ENCODE peak calls at places on chromosome 2, in five cellular contexts. K is upper lobe of left lung, M is hepatocyte, I is colonic mucosa, J is GM23338. A is an unnamed sample.

GRCh38 chr2:119943058-119943457 is 69.8 kb upstream of the EPB41L5 start:
- DNase-seq in M (no peak), I (no peak), K (no peak), J (no peak), A (no peak)

GRCh38 chr2:240868286-240869108 is at the start of gene AGXT:
- DNase-seq in M (peak; percentile 52), I (peak; percentile 76), J (no peak), K (peak; percentile 48), A (no peak)

GRCh38 chr2:234412726-234413125 is 84.2 kb downstream of the ARL4C start:
- DNase-seq in K (no peak), M (no peak), I (peak; percentile 33), J (no peak), A (no peak)

GRCh38 chr2:75586971-75587370 is 26.2 kb upstream of the EVA1A start:
- DNase-seq in K (no peak), J (no peak), M (no peak), I (no peak), A (no peak)

GRCh38 chr2:147989809-147990403 is 30.6 kb downstream of the ORC4 start:
- DNase-seq in M (peak; percentile 53), J (peak; percentile 78), K (no peak), I (no peak), A (no peak)

GRCh38 chr2:201144101-201145051 is 28.4 kb downstream of the CFLAR start:
- DNase-seq in K (no peak), I (no peak), J (no peak), M (peak; percentile 50), A (no peak)

GRCh38 chr2:7450188-7451156 is 533.3 kb downstream of the RNF144A start:
- DNase-seq in M (no peak), K (no peak), I (no peak), J (no peak), A (no peak)

GRCh38 chr2:206011795-206012194 is 74.2 kb downstream of the INO80D start:
- DNase-seq in M (no peak), K (no peak), J (no peak), I (no peak), A (no peak)

GRCh38 chr2:85924522-85924921 is 35.7 kb upstream of the ST3GAL5 start:
- DNase-seq in J (no peak), I (peak; percentile 30), K (no peak), M (peak; percentile 55), A (no peak)

GRCh38 chr2:30235859-30236535 is 4.7 kb downstream of the LBH start:
- DNase-seq in I (no peak), M (no peak), K (no peak), J (no peak), A (no peak)

GRCh38 chr2:133747965-133748700 is 179.9 kb upstream of the NCKAP5 start:
- DNase-seq in I (no peak), J (no peak), K (no peak), M (no peak), A (no peak)

GRCh38 chr2:68088950-68089349 is 26.1 kb upstream of the C1D start:
- DNase-seq in I (no peak), J (no peak), K (no peak), M (no peak), A (no peak)

GRCh38 chr2:74516070-74516633 is 1.9 kb downstream of the TLX2 start:
- DNase-seq in K (peak; percentile 92), J (peak; percentile 95), I (peak; percentile 77), M (peak; percentile 53), A (no peak)

GRCh38 chr2:19890104-19890503 is 11.7 kb downstream of the TTC32 start:
- DNase-seq in J (no peak), I (no peak), K (no peak), M (no peak), A (no peak)

GRCh38 chr2:27053776-27054175 is 2.3 kb downstream of the AGBL5 start:
- DNase-seq in I (no peak), J (no peak), K (no peak), M (no peak), A (no peak)

GRCh38 chr2:24469148-24469547 is 21.9 kb upstream of the NCOA1 start:
- DNase-seq in K (no peak), M (no peak), J (no peak), I (no peak), A (no peak)

GRCh38 chr2:181037922-181038321 is 57.5 kb downstream of the UBE2E3 start:
- DNase-seq in K (no peak), I (no peak), M (no peak), J (no peak), A (no peak)

GRCh38 chr2:46487667-46488333 is 8.4 kb downstream of the TMEM247 start:
- DNase-seq in J (peak; percentile 14), K (no peak), I (peak; percentile 52), M (no peak), A (no peak)

GRCh38 chr2:105179469-105180372 is 61.8 kb upstream of the GPR45 start:
- DNase-seq in M (peak; percentile 50), I (peak; percentile 77), K (no peak), J (peak; percentile 68), A (peak; percentile 53)

GRCh38 chr2:10884530-10885478 is 26.9 kb upstream of the KCNF1 start:
- DNase-seq in J (no peak), K (no peak), I (no peak), M (no peak), A (no peak)

GRCh38 chr2:156937430-156937829 is 320.1 kb upstream of the GALNT5 start:
- DNase-seq in K (no peak), I (no peak), M (no peak), J (no peak), A (no peak)

GRCh38 chr2:52886556-52886955 is 881.0 kb upstream of the CHAC2 start:
- DNase-seq in I (no peak), M (no peak), J (no peak), K (no peak), A (no peak)

GRCh38 chr2:50547521-50547920 is 484.4 kb downstream of the NRXN1 start:
- DNase-seq in K (no peak), M (no peak), I (no peak), J (no peak), A (no peak)

GRCh38 chr2:145094353-145094752 is 574.4 kb upstream of the ZEB2 start:
- DNase-seq in M (no peak), J (no peak), K (no peak), I (no peak), A (no peak)

GRCh38 chr2:102480273-102480672 is 7.2 kb downstream of the SLC9A4 start:
- DNase-seq in I (no peak), J (no peak), M (no peak), K (no peak), A (no peak)

GRCh38 chr2:1591978-1592907 is 152.1 kb downstream of the PXDN start:
- DNase-seq in M (peak; percentile 77), J (peak; percentile 93), I (peak; percentile 68), K (peak; percentile 86), A (peak; percentile 79)

GRCh38 chr2:225272173-225272572 is 127.3 kb upstream of the NYAP2 start:
- DNase-seq in M (peak; percentile 15), J (no peak), K (no peak), I (no peak), A (no peak)

GRCh38 chr2:197092431-197092830 is 165.9 kb upstream of the PGAP1 start:
- DNase-seq in M (peak; percentile 45), J (no peak), I (peak; percentile 26), K (no peak), A (peak; percentile 45)

GRCh38 chr2:172430027-172430426 is 2.6 kb downstream of the ITGA6 start:
- DNase-seq in M (no peak), J (no peak), I (no peak), K (no peak), A (no peak)
- H3K4me1 ChIP-seq in M (peaks cover 12% of the 10 kb centered on the region), J (peaks cover 76% of the 10 kb centered on the region), I (peaks cover 15% of the 10 kb centered on the region), K (peaks cover 28% of the 10 kb centered on the region), A (no peaks in the 10 kb centered on the region)

GRCh38 chr2:16624419-16624745 is 41.3 kb downstream of the CYRIA start:
- DNase-seq in M (no peak), J (no peak), K (no peak), I (no peak), A (no peak)
- H3K4me3 ChIP-seq in M (no peak overlapping the region), J (no peak overlapping the region), K (no peak overlapping the region), I (no peak overlapping the region), A (no peak overlapping the region)

GRCh38 chr2:164697688-164698290 is 76.5 kb upstream of the GRB14 start:
- DNase-seq in J (peak; percentile 73), K (no peak), I (no peak), M (peak; percentile 31), A (no peak)
- TF ChIP-seq CTCF in J (peak; percentile 76), K (peak; percentile 37), I (peak; percentile 38), M (peak; percentile 54), A (peak; percentile 52)

GRCh38 chr2:118554616-118555015 is 292.8 kb downstream of the EN1 start:
- DNase-seq in J (no peak), K (no peak), I (no peak), M (no peak), A (no peak)

GRCh38 chr2:118557016-118557415 is 290.4 kb downstream of the EN1 start:
- DNase-seq in J (no peak), M (no peak), K (no peak), I (no peak), A (no peak)

DNA sequence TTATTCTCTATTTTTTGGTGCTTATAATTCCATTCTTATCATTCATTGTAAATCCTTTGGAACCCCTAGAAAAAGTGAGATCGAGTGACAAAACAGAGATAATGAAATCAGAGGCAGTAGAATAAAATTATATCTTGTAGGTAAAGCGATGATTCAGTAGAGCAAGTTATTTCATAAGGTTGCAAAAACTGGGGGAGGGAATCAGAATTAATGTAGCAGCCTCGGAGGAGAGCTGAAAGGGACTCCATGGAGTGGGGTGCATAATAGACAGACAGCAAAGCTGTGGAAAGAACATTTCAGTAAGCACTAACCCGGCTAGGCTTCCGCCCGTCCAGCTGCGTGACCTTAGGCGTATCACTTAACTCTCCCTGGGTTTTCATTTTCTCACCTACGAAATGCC is 289.7 kb downstream of the EN1 start:
- DNase-seq in J (no peak), K (no peak), I (no peak), M (no peak), A (no peak)
- H3K4me1 ChIP-seq in J (no peaks in the 10 kb centered on the region), K (no peaks in the 10 kb centered on the region), I (no peaks in the 10 kb centered on the region), M (no peaks in the 10 kb centered on the region), A (no peaks in the 10 kb centered on the region)

DNA sequence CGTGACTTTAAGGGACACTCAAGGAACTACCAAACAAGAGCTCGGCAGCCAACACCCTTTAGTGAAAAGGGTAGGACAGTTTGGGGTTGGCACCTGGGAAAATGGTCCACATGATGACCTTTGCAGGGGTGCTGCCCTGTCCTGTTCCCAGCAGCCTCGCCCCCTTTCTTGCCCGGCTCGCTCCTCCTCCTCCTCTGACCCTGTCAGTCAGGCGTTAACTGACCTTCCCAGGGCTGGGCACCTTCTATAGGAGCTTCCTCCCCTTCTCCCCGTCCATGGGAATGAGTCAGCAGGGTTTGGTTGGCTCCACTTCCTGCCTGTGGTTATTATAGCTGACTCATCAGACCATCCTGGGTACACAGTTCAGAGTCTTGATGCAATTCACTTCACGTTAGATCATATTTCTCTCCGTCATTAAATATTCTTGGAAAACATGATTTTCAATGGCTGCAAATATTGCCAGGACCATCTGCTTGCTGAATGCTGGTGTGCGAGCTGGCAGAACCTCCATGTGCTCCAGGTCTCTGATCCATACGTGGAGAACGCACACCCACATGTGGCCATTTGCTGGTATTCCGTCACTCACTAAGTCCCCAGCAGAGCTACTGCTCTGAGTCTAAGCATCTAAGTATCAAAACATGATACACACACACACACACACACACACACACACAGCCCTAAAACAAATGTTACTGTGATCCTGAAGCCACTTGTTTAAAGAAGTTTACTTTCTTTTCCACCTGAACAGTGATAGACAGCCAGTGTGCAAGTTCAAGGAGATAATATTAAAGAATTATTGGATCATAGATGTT is 185.0 kb downstream of the ANAPC1 start:
- DNase-seq in M (peak; percentile 88), K (no peak), J (peak; percentile 50), I (peak; percentile 93), A (peak; percentile 58)
- H3K4me3 ChIP-seq in M (no peak overlapping the region), K (no peak overlapping the region), J (no peak overlapping the region), I (no peak overlapping the region), A (no peak overlapping the region)

GRCh38 chr2:31263636-31264190 is 29.8 kb downstream of the EHD3 start:
- DNase-seq in J (no peak), I (no peak), K (no peak), M (no peak), A (no peak)
- TF ChIP-seq CTCF in J (no peak), I (no peak), K (no peak), M (no peak), A (no peak)

A was measured in BE2C.